ENCODE peak calls at places on chromosomes 13 and 19, in six cellular contexts. V, O, X, M, T and J are unnamed samples.

GRCh38 chr19:56508282-56508778 is 675 bp downstream of the ZNF471 start:
- DNase-seq in T (no peak), V (no peak), O (no peak), M (no peak), X (no peak), J (peak)

GRCh38 chr19:14318873-14319272 is 62.4 kb upstream of the ADGRE5 start:
- DNase-seq in M (no peak), T (no peak), V (peak), X (no peak), O (no peak), J (no peak)

GRCh38 chr19:17873661-17874422 is 2.1 kb downstream of the SLC5A5 start:
- DNase-seq in V (peak), X (peak), O (no peak), T (peak), M (no peak), J (no peak)

GRCh38 chr13:65468628-65469027 is 1761.5 kb downstream of the PCDH9 start:
- DNase-seq in M (no peak), O (no peak), X (no peak), T (peak), V (no peak), J (no peak)

GRCh38 chr19:8600064-8600463 is 10.5 kb downstream of the ADAMTS10 start:
- DNase-seq in O (no peak), X (no peak), M (no peak), V (no peak), T (no peak), J (no peak)

GRCh38 chr13:37775871-37776270 is 93.7 kb downstream of the TRPC4 start:
- DNase-seq in T (peak), X (no peak), V (no peak), M (no peak), O (no peak), J (no peak)

GRCh38 chr13:54593504-54593903 is 1564.9 kb downstream of the OLFM4 start:
- DNase-seq in X (no peak), O (no peak), M (no peak), T (no peak), V (no peak), J (no peak)

GRCh38 chr19:42081584-42082258 is 5.8 kb downstream of the ZNF574 start:
- DNase-seq in V (no peak), O (no peak), M (no peak), X (no peak), T (peak), J (no peak)

GRCh38 chr13:109602356-109602755 is 184.0 kb downstream of the IRS2 start:
- DNase-seq in X (no peak), T (no peak), V (no peak), O (no peak), M (no peak), J (no peak)

GRCh38 chr19:56398809-56399208 is 5.3 kb upstream of the ZNF583 start:
- DNase-seq in M (no peak), O (no peak), X (no peak), T (no peak), V (no peak), J (no peak)

GRCh38 chr13:92355213-92355612 is 871.4 kb upstream of the GPC6 start:
- DNase-seq in V (no peak), O (no peak), T (peak), M (no peak), X (no peak), J (peak)

GRCh38 chr19:55212447-55212846 is 3.1 kb upstream of the PTPRH start:
- DNase-seq in X (no peak), O (no peak), M (no peak), V (peak), T (peak), J (no peak)

GRCh38 chr19:7779631-7780486 is 16.8 kb downstream of the CLEC4M start:
- DNase-seq in M (no peak), V (no peak), T (no peak), X (no peak), O (no peak), J (no peak)

GRCh38 chr19:48398329-48399235 is 5.1 kb downstream of the GRIN2D start:
- DNase-seq in M (peak), O (peak), T (peak), V (peak), X (peak), J (peak)

GRCh38 chr19:16594681-16595091 is 22.5 kb upstream of the SLC35E1 start:
- DNase-seq in X (peak), O (no peak), V (peak), M (no peak), T (no peak), J (no peak)

GRCh38 chr19:40778865-40779284 is 828 bp downstream of the RAB4B start:
- DNase-seq in O (no peak), X (no peak), M (no peak), T (peak), V (no peak), J (no peak)

GRCh38 chr19:35860436-35860817 is 3.7 kb downstream of the KIRREL2 start:
- DNase-seq in V (no peak), X (no peak), M (no peak), T (no peak), O (no peak), J (no peak)

GRCh38 chr13:52359534-52359933 is 46.4 kb downstream of the THSD1 start:
- DNase-seq in V (no peak), O (no peak), T (no peak), M (no peak), X (no peak), J (no peak)

GRCh38 chr19:13363235-13363634 is 143.0 kb downstream of the CACNA1A start:
- DNase-seq in V (no peak), X (no peak), M (no peak), T (no peak), O (no peak), J (no peak)

GRCh38 chr19:4781851-4782250 is 9.7 kb upstream of the FEM1A start:
- DNase-seq in X (no peak), O (no peak), V (no peak), M (no peak), T (no peak), J (no peak)

GRCh38 chr19:5137571-5138124 is 168.7 kb downstream of the KDM4B start:
- DNase-seq in V (no peak), T (no peak), O (no peak), X (no peak), M (no peak), J (no peak)

GRCh38 chr13:39484506-39485313 is 118.3 kb downstream of the LHFPL6 start:
- DNase-seq in M (no peak), T (peak), V (no peak), X (no peak), O (no peak), J (no peak)

GRCh38 chr19:17448190-17448967 is at the start of gene TMEM221:
- DNase-seq in O (no peak), V (peak), X (peak), M (peak), T (peak), J (no peak)

GRCh38 chr13:84873951-84874350 is 925.3 kb downstream of the SLITRK6 start:
- DNase-seq in T (no peak), X (no peak), V (no peak), O (no peak), M (no peak), J (no peak)